ENCODE peak calls at places on chromosome 22, in six cellular contexts. C is endothelial cell; Q is hepatocyte; G is A549; T is GM10248; B is activated CD8-positive, alpha-beta T cell treated with anti-CD3 and anti-CD28 coated beads for 36 hours. H is an unnamed sample.

GRCh38 chr22:27718186-27719032 is 83.1 kb downstream of the MN1 start:
- DNase-seq in C (no peak), Q (peak; percentile 89), G (peak; percentile 92), T (no peak), B (no peak), H (no peak)

GRCh38 chr22:23533328-23533762 is 46.7 kb downstream of the IGLL1 start:
- DNase-seq in C (peak; percentile 84), Q (peak; percentile 84), G (peak; percentile 50), T (no peak), B (peak; percentile 59), H (peak; percentile 74)

GRCh38 chr22:17712441-17712840 is 61.8 kb downstream of the BID start:
- DNase-seq in C (no peak), Q (no peak), G (no peak), T (no peak), B (no peak), H (no peak)

GRCh38 chr22:46054091-46054877 is 77.3 kb upstream of the WNT7B start:
- DNase-seq in C (no peak), Q (no peak), G (no peak), T (no peak), B (peak; percentile 45), H (no peak)

GRCh38 chr22:25651332-25651731 is 86.9 kb downstream of the GRK3 start:
- DNase-seq in C (no peak), Q (no peak), G (no peak), T (no peak), B (no peak), H (no peak)

GRCh38 chr22:27876684-27877083 is 42.4 kb downstream of the PITPNB start:
- DNase-seq in C (no peak), Q (no peak), G (no peak), T (no peak), B (no peak), H (no peak)

GRCh38 chr22:30390974-30391691 is 3.9 kb upstream of the RNF215 start:
- DNase-seq in C (peak; percentile 51), Q (peak; percentile 82), G (peak; percentile 44), T (peak; percentile 84), B (peak; percentile 90), H (peak; percentile 41)

GRCh38 chr22:25069758-25070461 is 117.4 kb downstream of the KIAA1671 start:
- DNase-seq in C (no peak), Q (no peak), G (no peak), T (no peak), B (peak; percentile 57), H (no peak)

GRCh38 chr22:23157560-23158515 is 12.6 kb downstream of the RAB36 start:
- DNase-seq in C (no peak), Q (no peak), G (no peak), T (no peak), B (no peak), H (no peak)

GRCh38 chr22:46377566-46378498 is 42.3 kb downstream of the TRMU start:
- DNase-seq in C (no peak), Q (peak; percentile 89), G (peak; percentile 92), T (no peak), B (no peak), H (peak; percentile 22)

GRCh38 chr22:35835998-35836691 is 118.5 kb downstream of the APOL5 start:
- DNase-seq in C (no peak), Q (peak; percentile 80), G (peak; percentile 68), T (no peak), B (no peak), H (no peak)

GRCh38 chr22:22720724-22721261 is 76.4 kb downstream of the GGTLC2 start:
- DNase-seq in C (no peak), Q (no peak), G (no peak), T (peak; percentile 76), B (no peak), H (no peak)

GRCh38 chr22:16819249-16819648 is 6.0 kb downstream of the XKR3 start:
- DNase-seq in C (no peak), Q (no peak), G (no peak), T (no peak), B (no peak), H (no peak)

GRCh38 chr22:36224245-36224644 is 15.1 kb downstream of the APOL2 start:
- DNase-seq in C (no peak), Q (no peak), G (no peak), T (no peak), B (no peak), H (no peak)

GRCh38 chr22:33971561-33971961 is 51.3 kb upstream of the LARGE1 start:
- DNase-seq in C (no peak), Q (peak; percentile 10), G (no peak), T (no peak), B (no peak), H (no peak)

GRCh38 chr22:23751441-23751996 is 607 bp upstream of the ZNF70 start:
- DNase-seq in C (no peak), Q (peak; percentile 56), G (no peak), T (no peak), B (peak; percentile 47), H (no peak)

GRCh38 chr22:40654522-40655167 is 18.1 kb upstream of the MRTFA start:
- DNase-seq in C (peak; percentile 32), Q (peak; percentile 70), G (peak; percentile 41), T (no peak), B (no peak), H (no peak)
- TF ChIP-seq CTCF in C (peak; percentile 25), Q (peak; percentile 30), G (no peak), T (no peak), B (no peak), H (peak; percentile 31)

DNA sequence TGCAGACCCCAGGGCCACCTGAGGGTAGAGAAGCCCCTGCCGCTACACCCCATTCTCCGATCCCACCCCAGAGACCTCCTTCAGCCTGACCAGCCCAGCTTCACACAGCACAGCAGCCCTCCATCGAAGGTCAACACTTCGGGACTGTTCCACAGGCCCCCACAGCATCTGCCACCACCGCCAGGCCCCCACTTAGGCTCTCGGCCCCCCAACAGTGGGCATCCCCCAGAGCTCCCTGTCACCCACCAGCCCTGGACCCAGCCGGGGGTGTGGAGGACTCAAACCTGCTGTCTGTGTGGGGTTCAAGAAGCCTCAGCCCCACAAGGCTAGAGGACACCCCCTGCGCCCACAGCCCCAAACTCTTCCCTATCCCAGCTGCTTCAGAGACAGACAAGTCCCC is 6.2 kb downstream of the SBF1 start:
- DNase-seq in C (no peak), Q (no peak), G (no peak), T (no peak), B (no peak), H (no peak)
- TF ChIP-seq CTCF in C (no peak), Q (no peak), G (no peak), T (no peak), B (no peak), H (no peak)

GRCh38 chr22:42821386-42821785 is 35.7 kb downstream of the ARFGAP3 start:
- DNase-seq in C (no peak), Q (no peak), G (no peak), T (no peak), B (no peak), H (no peak)

GRCh38 chr22:42816339-42816738 is 40.7 kb downstream of the ARFGAP3 start:
- DNase-seq in C (no peak), Q (no peak), G (no peak), T (no peak), B (no peak), H (no peak)

GRCh38 chr22:42817556-42817955 is 39.5 kb downstream of the ARFGAP3 start:
- DNase-seq in C (no peak), Q (no peak), G (no peak), T (no peak), B (no peak), H (no peak)

GRCh38 chr22:42819412-42820069 is 37.5 kb downstream of the ARFGAP3 start:
- DNase-seq in C (no peak), Q (no peak), G (no peak), T (no peak), B (no peak), H (no peak)

DNA sequence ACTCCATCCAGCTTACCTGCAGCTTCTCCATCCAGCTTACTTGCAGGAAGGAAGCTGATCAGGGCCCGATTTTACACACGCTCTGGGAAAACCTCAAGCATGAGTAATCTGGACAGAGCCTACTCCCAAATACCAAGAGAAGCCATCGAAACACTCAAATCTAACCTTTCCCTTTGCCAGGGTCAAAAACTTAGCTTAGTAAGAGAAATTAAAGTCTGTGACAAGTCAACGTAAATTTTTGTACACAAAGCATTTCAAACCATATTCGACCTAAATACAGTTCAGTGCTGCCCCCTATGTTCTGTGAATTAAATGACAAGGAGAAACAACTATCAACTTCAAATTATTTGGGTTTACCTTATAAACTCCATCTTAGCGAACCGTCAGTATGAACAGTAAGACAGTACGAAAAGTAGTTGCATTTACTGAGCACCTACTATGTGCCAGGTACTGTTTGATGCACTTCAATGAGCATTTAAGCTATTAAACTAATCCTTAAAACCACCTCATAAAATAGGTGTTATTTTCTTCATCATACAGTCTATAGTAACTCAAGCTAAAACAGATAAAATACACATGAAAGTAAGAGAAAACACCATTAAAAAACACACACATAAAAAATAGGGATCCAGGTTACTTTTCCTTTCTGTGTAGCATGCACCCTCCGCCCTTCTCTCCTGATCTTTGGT is 36.9 kb downstream of the ARFGAP3 start:
- DNase-seq in C (no peak), Q (peak; percentile 49), G (no peak), T (no peak), B (no peak), H (no peak)
- TF ChIP-seq CTCF in C (peak; percentile 85), Q (peak; percentile 52), G (no peak), T (no peak), B (no peak), H (peak; percentile 71)

DNA sequence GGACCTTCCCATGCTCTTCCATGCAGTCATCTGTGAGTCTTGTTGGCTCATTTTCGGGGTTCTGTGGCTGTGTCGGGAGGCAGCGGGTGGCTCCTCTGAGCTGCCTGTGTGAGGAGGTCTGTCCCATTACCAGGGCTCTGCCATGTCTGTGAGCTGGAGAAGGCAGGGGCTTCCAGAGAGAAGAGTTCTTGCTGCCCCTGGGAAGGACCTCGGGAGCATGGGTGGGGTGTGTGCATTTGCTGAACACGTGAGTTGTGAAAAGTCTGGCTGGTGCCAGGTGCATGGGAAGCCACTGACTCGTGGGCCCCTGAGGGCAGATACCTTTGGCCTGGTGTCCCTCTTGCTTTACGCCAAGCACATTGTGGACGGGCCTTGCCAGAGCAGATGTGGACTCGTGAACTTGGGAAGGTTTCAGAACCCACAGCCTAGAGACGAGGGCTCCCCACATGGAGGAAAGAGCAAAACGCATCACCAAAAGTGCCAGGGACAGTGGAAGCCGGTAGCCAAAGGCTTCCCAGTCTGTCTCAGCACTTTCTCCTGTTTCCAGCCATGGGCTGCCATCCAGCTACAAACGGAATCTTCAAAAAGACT is 1324.5 kb downstream of the BRD1 start:
- DNase-seq in C (no peak), Q (no peak), G (no peak), T (no peak), B (no peak), H (no peak)
- TF ChIP-seq CTCF in C (no peak), Q (no peak), G (no peak), T (no peak), B (no peak), H (no peak)

H was measured in neural crest cell.